ENCODE peak calls at places on chromosomes 11 and 22, in nine cellular contexts. I is iris pigment epithelial cell; N is SK-N-DZ; M is EL; X is brain pericyte; Q is T follicular helper cell; S is IMR-90; U is central memory CD4-positive, alpha-beta T cell; P is GM10248. K is an unnamed sample.

GRCh38 chr11:96426356-96427103 is 36.7 kb downstream of the JRKL start:
- DNase-seq in I (peak), N (peak), M (peak), X (peak), Q (no peak), S (peak), U (peak), P (peak), K (peak)

GRCh38 chr22:29581799-29582198 is 886 bp upstream of the NIPSNAP1 start:
- DNase-seq in I (no peak), N (no peak), M (no peak), X (no peak), Q (no peak), S (no peak), U (no peak), P (no peak), K (peak)

GRCh38 chr11:79049627-79050238 is 391.1 kb downstream of the TENM4 start:
- DNase-seq in I (no peak), N (no peak), M (no peak), X (no peak), Q (no peak), S (no peak), U (no peak), P (no peak), K (no peak)

GRCh38 chr11:108216988-108217387 is 5.5 kb downstream of the NPAT start:
- DNase-seq in I (no peak), N (no peak), M (no peak), X (no peak), Q (no peak), S (no peak), U (no peak), P (no peak), K (no peak)

GRCh38 chr22:47215851-47216250 is 453.4 kb downstream of the TBC1D22A start:
- DNase-seq in I (no peak), N (no peak), M (no peak), X (no peak), Q (no peak), S (no peak), U (no peak), P (no peak), K (no peak)

GRCh38 chr11:17979770-17980371 is 33.0 kb downstream of the SERGEF start:
- DNase-seq in I (no peak), N (peak), M (peak), X (no peak), Q (peak), S (peak), U (peak), P (peak), K (peak)

GRCh38 chr11:64516226-64516625 is 74.8 kb upstream of the SLC22A12 start:
- DNase-seq in I (no peak), N (no peak), M (no peak), X (no peak), Q (no peak), S (no peak), U (no peak), P (no peak), K (peak)

GRCh38 chr11:18650859-18651557 is 16.9 kb upstream of the SPTY2D1 start:
- DNase-seq in I (peak), N (peak), M (peak), X (no peak), Q (peak), S (peak), U (peak), P (peak), K (peak)

GRCh38 chr11:118258410-118258809 is 5.7 kb downstream of the MPZL2 start:
- DNase-seq in I (no peak), N (no peak), M (no peak), X (no peak), Q (no peak), S (no peak), U (no peak), P (no peak), K (peak)

GRCh38 chr11:35009941-35010337 is 93.5 kb downstream of the PDHX start:
- DNase-seq in I (no peak), N (no peak), M (no peak), X (no peak), Q (no peak), S (no peak), U (no peak), P (no peak), K (peak)

GRCh38 chr11:27497284-27497866 is 9.2 kb downstream of the LIN7C start:
- DNase-seq in I (peak), N (peak), M (peak), X (no peak), Q (no peak), S (peak), U (peak), P (no peak), K (peak)

GRCh38 chr11:73414977-73415492 is 38.8 kb downstream of the RELT start:
- DNase-seq in I (peak), N (no peak), M (peak), X (no peak), Q (no peak), S (peak), U (no peak), P (peak), K (peak)

GRCh38 chr11:107689317-107690202 is 22.3 kb downstream of the SLN start:
- DNase-seq in I (peak), N (peak), M (peak), X (peak), Q (peak), S (peak), U (peak), P (peak), K (peak)

GRCh38 chr22:42328130-42328821 is 57.8 kb upstream of the TCF20 start:
- DNase-seq in I (no peak), N (no peak), M (no peak), X (no peak), Q (no peak), S (no peak), U (no peak), P (no peak), K (no peak)

GRCh38 chr11:113550179-113550578 is 75.0 kb upstream of the DRD2 start:
- DNase-seq in I (no peak), N (peak), M (no peak), X (no peak), Q (no peak), S (no peak), U (no peak), P (no peak), K (peak)

GRCh38 chr11:3135491-3136440 is 29.3 kb downstream of the OSBPL5 start:
- DNase-seq in I (no peak), N (no peak), M (no peak), X (no peak), Q (no peak), S (no peak), U (no peak), P (no peak), K (peak)

GRCh38 chr11:34647131-34647530 is 26.2 kb downstream of the EHF start:
- DNase-seq in I (no peak), N (no peak), M (peak), X (no peak), Q (no peak), S (peak), U (no peak), P (no peak), K (no peak)

GRCh38 chr11:84250834-84251613 is 964.9 kb upstream of the CCDC90B start:
- DNase-seq in I (peak), N (no peak), M (no peak), X (no peak), Q (no peak), S (no peak), U (no peak), P (no peak), K (no peak)

GRCh38 chr22:39026509-39027150 is 5.7 kb downstream of the APOBEC3D start:
- DNase-seq in I (no peak), N (no peak), M (no peak), X (no peak), Q (no peak), S (no peak), U (no peak), P (no peak), K (no peak)

GRCh38 chr11:122100222-122101080 is 15.6 kb downstream of the BLID start:
- DNase-seq in I (peak), N (peak), M (peak), X (no peak), Q (no peak), S (peak), U (no peak), P (no peak), K (peak)

GRCh38 chr11:13535819-13536218 is 40.0 kb upstream of the PTH start:
- DNase-seq in I (peak), N (no peak), M (peak), X (no peak), Q (no peak), S (no peak), U (no peak), P (no peak), K (peak)

GRCh38 chr11:65440831-65441499 is 18.4 kb downstream of the NEAT1 start:
- DNase-seq in I (peak), N (no peak), M (peak), X (no peak), Q (no peak), S (peak), U (no peak), P (no peak), K (no peak)

GRCh38 chr11:44899959-44900358 is 50.7 kb downstream of the TP53I11 start:
- DNase-seq in I (peak), N (peak), M (peak), X (no peak), Q (no peak), S (peak), U (peak), P (no peak), K (no peak)

GRCh38 chr11:132576706-132577105 is 955.6 kb downstream of the OPCML start:
- DNase-seq in I (peak), N (no peak), M (peak), X (peak), Q (no peak), S (peak), U (no peak), P (no peak), K (peak)

GRCh38 chr11:2793781-2794418 is 91.7 kb downstream of the CDKN1C start:
- DNase-seq in I (no peak), N (no peak), M (no peak), X (no peak), Q (no peak), S (no peak), U (no peak), P (no peak), K (no peak)

GRCh38 chr11:20715464-20715863 is 46.1 kb downstream of the NELL1 start:
- DNase-seq in I (no peak), N (peak), M (no peak), X (no peak), Q (no peak), S (no peak), U (no peak), P (no peak), K (peak)

GRCh38 chr11:108985611-108986279 is 320.9 kb downstream of the DDX10 start:
- DNase-seq in I (peak), N (no peak), M (peak), X (peak), Q (no peak), S (peak), U (no peak), P (no peak), K (no peak)

GRCh38 chr11:4991066-4991465 is 3.6 kb upstream of the OR51L1 start:
- DNase-seq in I (peak), N (no peak), M (no peak), X (no peak), Q (no peak), S (peak), U (no peak), P (no peak), K (peak)

GRCh38 chr22:42688914-42689275 is 31.8 kb downstream of the A4GALT start:
- DNase-seq in I (no peak), N (no peak), M (no peak), X (no peak), Q (no peak), S (no peak), U (no peak), P (no peak), K (peak)

K was measured in NCI-H69.